ENCODE peak calls at places on chromosome 2, in eight cellular contexts. O is activated T-cell treated with anti-CD3 and anti-CD28 coated beads for 1 hour; U is CD8-positive, alpha-beta T cell; H is hepatic stellate cell; G is HCT116; X is activated CD4-positive, alpha-beta T cell treated with anti-CD3 and anti-CD28 coated beads, Interleukin-2, amount 50 U/mL, for 24 hours; C is stimulated activated CD4-positive, alpha-beta T cell treated with anti-CD3 and anti-CD28 coated beads, Interleukin-1b, Interleukin-23, amount 100 ng/mL, for 48 hours; N is glutamatergic neuron. F is an unnamed sample.

GRCh38 chr2:191693778-191694177 is 15.8 kb downstream of the NABP1 start:
- DNase-seq in O (no peak), U (no peak), H (no peak), G (no peak), X (no peak), C (peak; percentile 13), N (no peak), F (no peak)

GRCh38 chr2:46798041-46798440 is 117.6 kb downstream of the MCFD2 start:
- DNase-seq in O (no peak), U (no peak), H (no peak), G (no peak), X (no peak), C (no peak), N (no peak), F (no peak)

GRCh38 chr2:162125138-162125537 is 26.9 kb downstream of the GCG start:
- DNase-seq in O (no peak), U (no peak), H (peak; percentile 33), G (no peak), X (no peak), C (no peak), N (no peak), F (no peak)

GRCh38 chr2:110853516-110853915 is 121.1 kb downstream of the ACOXL start:
- DNase-seq in O (peak; percentile 37), U (no peak), H (no peak), G (peak; percentile 27), X (peak; percentile 33), C (peak; percentile 54), N (peak; percentile 67), F (peak; percentile 52)

GRCh38 chr2:121626777-121627524 is 22.3 kb downstream of the CLASP1 start:
- DNase-seq in O (no peak), U (no peak), H (no peak), G (no peak), X (no peak), C (no peak), N (no peak), F (peak; percentile 58)

GRCh38 chr2:217946071-217946470 is 56.7 kb downstream of the TNS1 start:
- DNase-seq in O (no peak), U (no peak), H (no peak), G (no peak), X (no peak), C (no peak), N (peak; percentile 5), F (no peak)

GRCh38 chr2:43083278-43083677 is 143.1 kb downstream of the ZFP36L2 start:
- DNase-seq in O (no peak), U (no peak), H (no peak), G (no peak), X (no peak), C (no peak), N (no peak), F (peak; percentile 74)

GRCh38 chr2:191746306-191746705 is 68.4 kb downstream of the NABP1 start:
- DNase-seq in O (no peak), U (no peak), H (no peak), G (no peak), X (no peak), C (no peak), N (no peak), F (no peak)

GRCh38 chr2:229141626-229142025 is 129.5 kb downstream of the PID1 start:
- DNase-seq in O (no peak), U (no peak), H (peak; percentile 26), G (no peak), X (no peak), C (no peak), N (no peak), F (no peak)

GRCh38 chr2:136131961-136132839 is 14.3 kb upstream of the CXCR4 start:
- DNase-seq in O (peak; percentile 55), U (peak; percentile 66), H (no peak), G (no peak), X (no peak), C (peak; percentile 68), N (no peak), F (no peak)

GRCh38 chr2:166726525-166726924 is 161.8 kb upstream of the XIRP2 start:
- DNase-seq in O (no peak), U (no peak), H (no peak), G (no peak), X (no peak), C (no peak), N (no peak), F (no peak)

GRCh38 chr2:159497256-159497655 is 119.1 kb downstream of the BAZ2B start:
- DNase-seq in O (no peak), U (no peak), H (peak; percentile 78), G (peak; percentile 82), X (no peak), C (no peak), N (no peak), F (no peak)

GRCh38 chr2:85578243-85579180 is 1.1 kb downstream of the VAMP8 start:
- DNase-seq in O (no peak), U (no peak), H (no peak), G (no peak), X (no peak), C (no peak), N (peak; percentile 52), F (peak; percentile 83)

GRCh38 chr2:12915792-12916191 is 199.1 kb downstream of the TRIB2 start:
- DNase-seq in O (no peak), U (no peak), H (no peak), G (no peak), X (no peak), C (no peak), N (no peak), F (no peak)

GRCh38 chr2:8403871-8404270 is 278.0 kb upstream of the ID2 start:
- DNase-seq in O (no peak), U (no peak), H (no peak), G (no peak), X (no peak), C (no peak), N (no peak), F (no peak)

GRCh38 chr2:206784559-206785353 is 19.4 kb downstream of the FASTKD2 start:
- DNase-seq in O (no peak), U (no peak), H (no peak), G (no peak), X (no peak), C (no peak), N (no peak), F (no peak)

GRCh38 chr2:81324046-81324445 is 1019.5 kb upstream of the LRRTM1 start:
- DNase-seq in O (no peak), U (no peak), H (no peak), G (peak; percentile 18), X (no peak), C (no peak), N (no peak), F (no peak)

GRCh38 chr2:232894251-232894650 is 24.2 kb downstream of the SNORC start:
- DNase-seq in O (no peak), U (no peak), H (no peak), G (no peak), X (no peak), C (no peak), N (no peak), F (peak; percentile 16)

GRCh38 chr2:241764272-241765241 is 12.1 kb upstream of the GAL3ST2 start:
- DNase-seq in O (no peak), U (no peak), H (no peak), G (no peak), X (no peak), C (no peak), N (peak; percentile 43), F (no peak)

GRCh38 chr2:42868096-42868495 is 75.7 kb upstream of the HAAO start:
- DNase-seq in O (no peak), U (no peak), H (no peak), G (no peak), X (no peak), C (no peak), N (no peak), F (no peak)

GRCh38 chr2:167826906-167827305 is 420.5 kb downstream of the STK39 start:
- DNase-seq in O (no peak), U (no peak), H (no peak), G (no peak), X (no peak), C (no peak), N (no peak), F (no peak)

GRCh38 chr2:211486-212184 is 52.2 kb downstream of the SH3YL1 start:
- DNase-seq in O (no peak), U (no peak), H (no peak), G (no peak), X (no peak), C (no peak), N (no peak), F (no peak)

GRCh38 chr2:209334188-209335017 is 89.4 kb upstream of the MAP2 start:
- DNase-seq in O (no peak), U (no peak), H (peak; percentile 17), G (peak; percentile 60), X (peak; percentile 3), C (peak; percentile 26), N (peak; percentile 65), F (peak; percentile 48)

GRCh38 chr2:177984739-177985138 is 87.8 kb downstream of the PDE11A start:
- DNase-seq in O (no peak), U (no peak), H (no peak), G (no peak), X (no peak), C (no peak), N (no peak), F (no peak)

F was measured in Right ventricle myocardium superior.